ENCODE peak calls at places on chromosomes 4 and X, in six cellular contexts. F is activated CD8-positive, alpha-beta memory T cell treated with anti-CD3 and anti-CD28 coated beads for 1 hour; Q is myocyte; W is NCI-H748 treated with DMSO at 0.1 percent for 48 hours; C is DMS53; A is heart left ventricle. X is an unnamed sample.
A peak's percentile ranks its signal among the peaks of the same experiment; 100 is the strongest.

GRCh38 chrX:21996872-21997271 is 35.3 kb upstream of the PHEX start:
- DNase-seq in W (no peak), A (no peak), F (no peak), Q (no peak), C (no peak), X (no peak)

GRCh38 chr4:20394471-20394870 is 142.8 kb downstream of the SLIT2 start:
- DNase-seq in A (no peak), Q (no peak), C (no peak), W (peak; percentile 60), F (no peak), X (no peak)

GRCh38 chr4:15149842-15150592 is 147.7 kb downstream of the CPEB2 start:
- DNase-seq in C (peak; percentile 97), W (peak; percentile 75), A (peak; percentile 89), F (no peak), Q (peak; percentile 91), X (no peak)

GRCh38 chr4:183830438-183830985 is 74.6 kb upstream of the STOX2 start:
- DNase-seq in A (no peak), C (no peak), W (no peak), F (no peak), Q (no peak), X (no peak)

GRCh38 chr4:175394213-175394612 is 417.9 kb downstream of the GPM6A start:
- DNase-seq in C (peak; percentile 28), A (no peak), W (no peak), F (no peak), Q (no peak), X (no peak)

GRCh38 chr4:41258783-41259182 is 2.1 kb downstream of the UCHL1 start:
- DNase-seq in A (no peak), C (peak; percentile 86), Q (peak; percentile 79), F (no peak), W (peak; percentile 15), X (peak; percentile 3)

GRCh38 chr4:138677651-138678202 is 337.9 kb upstream of the NOCT start:
- DNase-seq in W (no peak), C (no peak), Q (peak; percentile 66), F (no peak), A (no peak), X (no peak)

GRCh38 chr4:114879916-114880315 is 233.5 kb downstream of the NDST4 start:
- DNase-seq in Q (peak; percentile 9), A (no peak), W (no peak), F (no peak), C (peak; percentile 63), X (no peak)

GRCh38 chr4:188841523-188841922 is 702.3 kb downstream of the TRIML1 start:
- DNase-seq in Q (peak; percentile 28), A (no peak), W (no peak), F (no peak), C (no peak), X (no peak)

GRCh38 chr4:61723492-61723891 is 523.4 kb downstream of the ADGRL3 start:
- DNase-seq in Q (no peak), W (peak; percentile 8), F (no peak), A (no peak), C (no peak), X (no peak)

GRCh38 chrX:46574337-46574940 is 874 bp downstream of the CHST7 start:
- DNase-seq in W (peak; percentile 45), F (peak; percentile 2), A (peak; percentile 49), Q (no peak), C (peak; percentile 82), X (no peak)

GRCh38 chrX:141220342-141221008 is 21.8 kb downstream of the SPANXC start:
- DNase-seq in A (no peak), W (no peak), Q (peak; percentile 48), F (no peak), C (peak; percentile 62), X (no peak)

GRCh38 chr4:38924266-38924827 is 56.7 kb downstream of the FAM114A1 start:
- DNase-seq in F (no peak), C (no peak), A (no peak), W (no peak), Q (no peak), X (no peak)

GRCh38 chr4:24965627-24966026 is 52.8 kb upstream of the CCDC149 start:
- DNase-seq in A (no peak), F (no peak), W (no peak), C (peak; percentile 68), Q (no peak), X (no peak)

GRCh38 chr4:38867478-38868054 is at the start of gene FAM114A1:
- DNase-seq in Q (peak; percentile 91), F (no peak), C (peak; percentile 95), A (peak; percentile 91), W (no peak), X (no peak)

GRCh38 chr4:182928061-182928460 is 10.9 kb upstream of the DCTD start:
- DNase-seq in A (no peak), Q (no peak), C (peak; percentile 33), W (no peak), F (no peak), X (no peak)

GRCh38 chrX:132480581-132481203 is 8.1 kb downstream of the MBNL3 start:
- DNase-seq in F (no peak), Q (peak; percentile 27), W (peak; percentile 35), A (no peak), C (peak; percentile 81), X (no peak)

GRCh38 chr4:155489261-155489660 is 112.5 kb upstream of the MAP9 start:
- DNase-seq in C (no peak), W (no peak), A (no peak), Q (no peak), F (no peak), X (no peak)

GRCh38 chrX:54482839-54483593 is 13.0 kb downstream of the FGD1 start:
- DNase-seq in Q (peak; percentile 17), F (no peak), W (no peak), A (no peak), C (peak; percentile 27), X (no peak)

GRCh38 chrX:133980832-133981588 is 4.4 kb downstream of the GPC3 start:
- DNase-seq in C (no peak), A (no peak), Q (no peak), W (no peak), F (no peak), X (no peak)

GRCh38 chr4:154743683-154744340 is at the start of gene LRAT:
- DNase-seq in Q (no peak), C (peak; percentile 92), A (peak; percentile 28), F (no peak), W (peak; percentile 37), X (no peak)

GRCh38 chr4:80788798-80789197 is 241.7 kb upstream of the BMP3 start:
- DNase-seq in F (no peak), A (no peak), Q (peak; percentile 13), W (no peak), C (peak; percentile 13), X (no peak)

GRCh38 chr4:211033-211511 is 86.8 kb downstream of the ZNF718 start:
- DNase-seq in C (no peak), W (no peak), F (no peak), A (no peak), Q (no peak), X (no peak)

GRCh38 chr4:5940470-5941203 is 47.8 kb upstream of the CRMP1 start:
- DNase-seq in F (no peak), Q (peak; percentile 14), A (no peak), C (peak; percentile 99), W (peak; percentile 79), X (no peak)

GRCh38 chr4:67897686-67898085 is 13.9 kb upstream of the TMPRSS11D start:
- DNase-seq in Q (no peak), F (no peak), C (no peak), W (no peak), A (no peak), X (no peak)

GRCh38 chr4:64617813-64618212 is 208.6 kb upstream of the TECRL start:
- DNase-seq in C (peak; percentile 55), W (no peak), Q (peak; percentile 1), A (no peak), F (no peak), X (no peak)

GRCh38 chrX:153881281-153881680 is 4.7 kb downstream of the L1CAM start:
- DNase-seq in A (no peak), W (no peak), Q (no peak), C (no peak), F (no peak), X (no peak)

GRCh38 chrX:97876697-97877407 is 993.1 kb downstream of the RPA4 start:
- DNase-seq in C (no peak), A (no peak), Q (no peak), W (no peak), F (no peak), X (no peak)

GRCh38 chrX:153900806-153901752 is 3.4 kb upstream of the AVPR2 start:
- DNase-seq in A (peak; percentile 74), Q (peak; percentile 93), W (no peak), C (peak; percentile 76), F (no peak), X (no peak)

GRCh38 chr4:182085051-182085480 is 158.1 kb upstream of the TENM3 start:
- DNase-seq in C (no peak), W (no peak), Q (peak; percentile 44), F (no peak), A (no peak), X (no peak)

GRCh38 chrX:72676465-72676864 is 37.6 kb downstream of the PHKA1 start:
- DNase-seq in A (no peak), C (no peak), F (no peak), W (no peak), Q (no peak), X (no peak)

GRCh38 chr4:1505511-1506451 is 99.5 kb upstream of the NKX1-1 start:
- DNase-seq in A (no peak), C (no peak), Q (no peak), F (no peak), W (no peak), X (no peak)

GRCh38 chr4:137981277-137981676 is 260.9 kb downstream of the SLC7A11 start:
- DNase-seq in W (no peak), A (no peak), F (no peak), Q (no peak), C (no peak), X (no peak)

GRCh38 chr4:27276322-27277073 is 415.9 kb downstream of the STIM2 start:
- DNase-seq in A (no peak), F (no peak), W (peak; percentile 60), C (peak; percentile 97), Q (no peak), X (no peak)

GRCh38 chrX:45553417-45553816 is 352.7 kb upstream of the DIPK2B start:
- DNase-seq in W (no peak), C (no peak), A (no peak), Q (no peak), F (no peak), X (no peak)

X was measured in cerebellar nuclear complex.